ENCODE peak calls at places on chromosomes 12 and 14, in ten cellular contexts. K is right lobe of liver, B is lower leg skin, Z is esophagus squamous epithelium, A is endothelial cell of umbilical vein, D is uterus, E is heart left ventricle, Q is transverse colon, F is NB4, O is sigmoid colon. J is an unnamed sample.

GRCh38 chr12:131380220-131380957 is 330.5 kb upstream of the SFSWAP start:
- DNase-seq in K (no peak), B (peak; percentile 82), Z (no peak), A (no peak), D (no peak), E (no peak), Q (no peak), F (no peak), O (peak; percentile 45), J (no peak)

GRCh38 chr12:124620606-124621295 is 53.3 kb upstream of the NCOR2 start:
- DNase-seq in K (no peak), B (no peak), Z (no peak), A (no peak), D (no peak), E (no peak), Q (no peak), F (no peak), O (no peak), J (no peak)

GRCh38 chr12:124347805-124348658 is 53.1 kb downstream of the RFLNA start:
- DNase-seq in K (no peak), B (peak; percentile 86), Z (no peak), A (no peak), D (no peak), E (no peak), Q (no peak), F (no peak), O (no peak), J (no peak)

GRCh38 chr14:106845286-106846087 is 1319.1 kb downstream of the TMEM121 start:
- DNase-seq in K (peak; percentile 61), B (no peak), Z (no peak), A (no peak), D (peak; percentile 30), E (no peak), Q (peak; percentile 92), F (peak; percentile 68), O (no peak), J (no peak)

GRCh38 chr14:22227084-22227483 is 361.9 kb downstream of the DAD1 start:
- DNase-seq in K (no peak), B (no peak), Z (no peak), A (no peak), D (no peak), E (no peak), Q (no peak), F (no peak), O (no peak), J (no peak)

GRCh38 chr14:68146812-68147211 is 327.2 kb downstream of the RAD51B start:
- DNase-seq in K (no peak), B (no peak), Z (no peak), A (no peak), D (no peak), E (no peak), Q (no peak), F (no peak), O (no peak), J (peak; percentile 12)

GRCh38 chr12:114668905-114669304 is 15.1 kb downstream of the TBX3 start:
- DNase-seq in K (no peak), B (no peak), Z (no peak), A (no peak), D (no peak), E (no peak), Q (no peak), F (no peak), O (no peak), J (no peak)

GRCh38 chr12:122079038-122079531 is 529 bp downstream of the MLXIP start:
- DNase-seq in K (peak; percentile 74), B (no peak), Z (no peak), A (peak; percentile 39), D (no peak), E (no peak), Q (peak; percentile 43), F (peak; percentile 74), O (peak; percentile 79), J (no peak)

GRCh38 chr12:49043856-49044258 is 16.7 kb downstream of the KMT2D start:
- DNase-seq in K (no peak), B (no peak), Z (no peak), A (peak; percentile 39), D (no peak), E (peak; percentile 67), Q (peak; percentile 66), F (peak; percentile 85), O (peak; percentile 80), J (no peak)

GRCh38 chr12:33267641-33268040 is 172.0 kb downstream of the SYT10 start:
- DNase-seq in K (no peak), B (no peak), Z (no peak), A (no peak), D (no peak), E (no peak), Q (no peak), F (no peak), O (no peak), J (no peak)

GRCh38 chr12:2944401-2945047 is 14.7 kb upstream of the TEAD4 start:
- DNase-seq in K (no peak), B (no peak), Z (no peak), A (peak; percentile 51), D (peak; percentile 57), E (peak; percentile 35), Q (peak; percentile 63), F (peak; percentile 45), O (peak; percentile 66), J (no peak)

GRCh38 chr12:105083551-105084105 is 630 bp downstream of the ALDH1L2 start:
- DNase-seq in K (no peak), B (peak; percentile 92), Z (no peak), A (peak; percentile 28), D (peak; percentile 58), E (peak; percentile 28), Q (peak; percentile 48), F (peak; percentile 65), O (peak; percentile 86), J (peak; percentile 25)

GRCh38 chr12:104353012-104353981 is 49.8 kb downstream of the EID3 start:
- DNase-seq in K (no peak), B (peak; percentile 28), Z (no peak), A (no peak), D (no peak), E (no peak), Q (no peak), F (no peak), O (no peak), J (no peak)

GRCh38 chr14:96648506-96649326 is 146.5 kb downstream of the PAPOLA start:
- DNase-seq in K (no peak), B (no peak), Z (no peak), A (no peak), D (no peak), E (no peak), Q (no peak), F (no peak), O (no peak), J (no peak)

GRCh38 chr14:52706286-52706685 is 714 bp upstream of the PSMC6 start:
- DNase-seq in K (no peak), B (no peak), Z (no peak), A (peak; percentile 50), D (no peak), E (no peak), Q (no peak), F (peak; percentile 72), O (no peak), J (no peak)

GRCh38 chr14:52703225-52703624 is 3.8 kb upstream of the PSMC6 start:
- DNase-seq in K (no peak), B (no peak), Z (no peak), A (peak; percentile 38), D (no peak), E (no peak), Q (peak; percentile 54), F (peak; percentile 78), O (no peak), J (peak; percentile 9)

GRCh38 chr14:52711666-52712065 is 4.7 kb downstream of the PSMC6 start:
- DNase-seq in K (no peak), B (no peak), Z (no peak), A (no peak), D (no peak), E (no peak), Q (no peak), F (no peak), O (no peak), J (no peak)

GRCh38 chr14:52703664-52704063 is 3.3 kb upstream of the PSMC6 start:
- DNase-seq in K (no peak), B (no peak), Z (no peak), A (no peak), D (no peak), E (no peak), Q (no peak), F (no peak), O (no peak), J (no peak)

GRCh38 chr14:52706724-52707706 is at the start of gene PSMC6:
- DNase-seq in K (peak; percentile 98), B (peak; percentile 99), Z (peak; percentile 71), A (peak; percentile 94), D (peak; percentile 93), E (peak; percentile 97), Q (peak; percentile 97), F (peak; percentile 93), O (peak; percentile 96), J (peak; percentile 57)
- TF ChIP-seq POLR2A in K (peak; percentile 91), B (no peak), Z (no peak), A (peak; percentile 81), D (peak; percentile 62), E (no peak), Q (peak; percentile 85), F (peak; percentile 96), O (peak; percentile 67), J (peak; percentile 68)

DNA sequence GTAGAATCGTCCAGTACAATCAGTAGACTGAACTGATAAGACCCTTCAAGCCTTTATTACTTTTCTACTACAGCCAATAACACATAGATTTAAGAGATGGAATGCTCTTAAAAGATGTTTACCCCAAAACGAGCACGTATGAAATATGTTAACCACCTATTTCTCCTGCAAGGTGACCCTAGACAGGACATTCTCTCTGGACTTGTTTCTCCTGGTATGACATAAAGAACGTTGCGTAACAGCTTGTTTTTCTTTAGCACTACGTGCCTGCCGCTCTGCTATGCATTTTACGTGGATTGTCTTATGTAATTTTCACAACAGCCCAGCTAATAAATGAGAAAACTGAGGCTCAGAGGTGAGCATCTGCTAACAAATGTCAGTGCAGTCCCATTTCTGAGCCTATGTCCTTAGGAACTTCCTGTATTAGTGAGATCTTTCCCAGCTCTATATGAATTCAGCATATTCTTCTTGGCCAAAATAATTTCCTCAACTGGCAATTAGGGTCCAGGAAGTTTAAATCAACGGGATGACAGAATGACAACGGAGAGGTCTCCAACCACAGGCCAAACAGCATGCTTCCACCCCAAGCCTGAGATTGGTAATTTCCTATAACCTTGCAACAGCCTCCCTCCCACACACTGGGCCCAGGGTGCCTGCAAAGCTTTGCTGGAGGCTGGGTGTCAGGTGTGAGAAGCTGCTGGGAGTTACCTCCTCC is 3.7 kb downstream of the NFKBIA start:
- DNase-seq in K (no peak), B (no peak), Z (no peak), A (peak; percentile 76), D (no peak), E (no peak), Q (peak; percentile 33), F (peak; percentile 87), O (peak; percentile 63), J (no peak)
- TF ChIP-seq POLR2A in K (peak; percentile 55), B (no peak), Z (no peak), A (peak; percentile 53), D (peak; percentile 14), E (no peak), Q (peak; percentile 37), F (no peak), O (no peak), J (no peak)

GRCh38 chr12:112303004-112303403 is 79.2 kb downstream of the HECTD4 start:
- DNase-seq in K (no peak), B (no peak), Z (no peak), A (peak; percentile 85), D (no peak), E (no peak), Q (no peak), F (no peak), O (no peak), J (peak; percentile 72)
- TF ChIP-seq POLR2A in K (no peak), B (no peak), Z (no peak), A (no peak), D (no peak), E (no peak), Q (no peak), F (no peak), O (no peak), J (no peak)

GRCh38 chr14:23647619-23648018 is 11.5 kb downstream of the DHRS2 start:
- DNase-seq in K (no peak), B (peak; percentile 39), Z (no peak), A (no peak), D (no peak), E (no peak), Q (no peak), F (no peak), O (no peak), J (no peak)
- TF ChIP-seq POLR2A in K (no peak), B (no peak), Z (no peak), A (no peak), D (no peak), E (no peak), Q (no peak), F (no peak), O (no peak), J (no peak)

J was measured in H54.